ENCODE peak calls at places on chromosomes 1 and 21, in five cellular contexts. M is effector memory CD8-positive, alpha-beta T cell; A is mucosa of gallbladder; R is A549; G is iris pigment epithelial cell. H is an unnamed sample.

GRCh38 chr1:234719454-234720258 is 109.7 kb upstream of the IRF2BP2 start:
- DNase-seq in M (no peak), A (no peak), R (no peak), G (no peak), H (no peak)

GRCh38 chr1:201468844-201469644 is at the start of gene PHLDA3:
- DNase-seq in M (no peak), A (peak; percentile 76), R (peak; percentile 78), G (peak; percentile 93), H (peak; percentile 80)

GRCh38 chr1:163055005-163055404 is 14.2 kb upstream of the RGS4 start:
- DNase-seq in M (no peak), A (no peak), R (no peak), G (peak; percentile 71), H (no peak)

GRCh38 chr1:90386899-90387334 is 330.2 kb downstream of the BARHL2 start:
- DNase-seq in M (no peak), A (no peak), R (no peak), G (peak; percentile 40), H (no peak)

GRCh38 chr1:32969556-32969955 is 4.9 kb upstream of the RNF19B start:
- DNase-seq in M (no peak), A (no peak), R (no peak), G (no peak), H (no peak)

GRCh38 chr1:36553591-36554417 is 71.1 kb upstream of the CSF3R start:
- DNase-seq in M (peak; percentile 59), A (peak; percentile 42), R (peak; percentile 51), G (peak; percentile 45), H (peak; percentile 38)

GRCh38 chr1:35594005-35594760 is 21.1 kb downstream of the TFAP2E start:
- DNase-seq in M (no peak), A (no peak), R (no peak), G (no peak), H (no peak)

GRCh38 chr1:198903203-198903602 is 264.4 kb downstream of the PTPRC start:
- DNase-seq in M (no peak), A (no peak), R (no peak), G (no peak), H (no peak)

GRCh38 chr1:53066433-53066832 is 4.4 kb downstream of the PODN start:
- DNase-seq in M (no peak), A (peak; percentile 10), R (no peak), G (no peak), H (no peak)

GRCh38 chr1:61605607-61606321 is 119.2 kb downstream of the TM2D1 start:
- DNase-seq in M (no peak), A (no peak), R (no peak), G (peak; percentile 72), H (peak; percentile 42)

GRCh38 chr1:33086384-33086850 is 5.5 kb downstream of the AZIN2 start:
- DNase-seq in M (peak; percentile 23), A (peak; percentile 77), R (peak; percentile 83), G (peak; percentile 84), H (peak; percentile 79)

GRCh38 chr1:54259546-54259945 is 59.6 kb downstream of the MRPL37 start:
- DNase-seq in M (no peak), A (no peak), R (no peak), G (no peak), H (no peak)

GRCh38 chr21:36005018-36005417 is 55.3 kb downstream of the SETD4 start:
- DNase-seq in M (no peak), A (peak; percentile 30), R (peak; percentile 5), G (peak; percentile 11), H (no peak)

GRCh38 chr1:17475729-17476128 is 36.3 kb upstream of the RCC2 start:
- DNase-seq in M (no peak), A (no peak), R (peak; percentile 65), G (peak; percentile 86), H (peak; percentile 29)

GRCh38 chr1:174023438-174023837 is 1.3 kb upstream of the RC3H1 start:
- DNase-seq in M (no peak), A (peak; percentile 63), R (peak; percentile 81), G (peak; percentile 17), H (peak; percentile 23)

GRCh38 chr1:157992031-157992568 is 1.3 kb upstream of the KIRREL1 start:
- DNase-seq in M (peak; percentile 6), A (peak; percentile 67), R (peak; percentile 69), G (peak; percentile 60), H (peak; percentile 63)

GRCh38 chr1:181018901-181019681 is 3.6 kb downstream of the STX6 start:
- DNase-seq in M (no peak), A (no peak), R (no peak), G (no peak), H (no peak)

GRCh38 chr1:8396912-8397406 is 79.0 kb downstream of the SLC45A1 start:
- DNase-seq in M (peak; percentile 6), A (no peak), R (peak; percentile 67), G (peak; percentile 100), H (peak; percentile 99)

GRCh38 chr1:4973341-4973740 is 318.9 kb downstream of the AJAP1 start:
- DNase-seq in M (no peak), A (no peak), R (no peak), G (no peak), H (no peak)

GRCh38 chr1:172821609-172822274 is 162.8 kb downstream of the FASLG start:
- DNase-seq in M (no peak), A (no peak), R (no peak), G (peak; percentile 79), H (peak; percentile 44)

GRCh38 chr1:208146650-208147049 is 97.5 kb downstream of the PLXNA2 start:
- DNase-seq in M (no peak), A (no peak), R (no peak), G (no peak), H (no peak)

H was measured in brain microvascular endothelial cell.